ENCODE peak calls at places on chromosome 11, in ten cellular contexts. D is left ventricle myocardium inferior, Y is fibroblast of mammary gland, Q is stomach, T is endothelial cell of umbilical vein, C is chondrocyte, N is AG04450, J is B cell, W is LNCaP clone FGC, Z is PC-9. O is an unnamed sample.
A peak's percentile ranks its signal among the peaks of the same experiment; 100 is the strongest.

GRCh38 chr11:64862914-64863313 is 15.5 kb downstream of the EHD1 start:
- DNase-seq in D (peak; percentile 77), Y (no peak), Q (no peak), T (no peak), C (no peak), N (no peak), J (no peak), W (no peak), Z (no peak), O (no peak)

GRCh38 chr11:130062030-130062429 is 7.7 kb upstream of the APLP2 start:
- DNase-seq in D (no peak), Y (no peak), Q (no peak), T (no peak), C (no peak), N (no peak), J (no peak), W (no peak), Z (peak; percentile 76), O (no peak)

GRCh38 chr11:25891960-25892359 is 440.0 kb upstream of the ANO3 start:
- DNase-seq in D (no peak), Y (no peak), Q (no peak), T (no peak), C (no peak), N (no peak), J (no peak), W (no peak), Z (no peak), O (no peak)

GRCh38 chr11:33804471-33804870 is 30.2 kb upstream of the FBXO3 start:
- DNase-seq in D (no peak), Y (no peak), Q (no peak), T (no peak), C (no peak), N (no peak), J (no peak), W (peak; percentile 74), Z (no peak), O (no peak)

GRCh38 chr11:39374963-39375698 is 2084.3 kb downstream of the LRRC4C start:
- DNase-seq in D (no peak), Y (peak; percentile 11), Q (no peak), T (peak; percentile 2), C (no peak), N (no peak), J (peak; percentile 14), W (peak; percentile 7), Z (no peak), O (no peak)

GRCh38 chr11:129023968-129024676 is 81.5 kb upstream of the TP53AIP1 start:
- DNase-seq in D (no peak), Y (no peak), Q (peak; percentile 82), T (peak; percentile 53), C (no peak), N (no peak), J (no peak), W (peak; percentile 83), Z (peak; percentile 94), O (no peak)

GRCh38 chr11:43874738-43875137 is 5.9 kb upstream of the ALKBH3 start:
- DNase-seq in D (no peak), Y (no peak), Q (no peak), T (no peak), C (no peak), N (no peak), J (no peak), W (no peak), Z (no peak), O (no peak)

GRCh38 chr11:113507341-113507740 is 32.1 kb upstream of the DRD2 start:
- DNase-seq in D (no peak), Y (no peak), Q (no peak), T (no peak), C (no peak), N (no peak), J (no peak), W (no peak), Z (no peak), O (peak; percentile 13)

GRCh38 chr11:32960553-32961164 is 55.0 kb upstream of the DEPDC7 start:
- DNase-seq in D (no peak), Y (peak; percentile 68), Q (no peak), T (peak; percentile 60), C (no peak), N (peak; percentile 27), J (peak; percentile 47), W (peak; percentile 36), Z (peak; percentile 59), O (no peak)

GRCh38 chr11:65700377-65700776 is 11.7 kb upstream of the KAT5 start:
- DNase-seq in D (no peak), Y (no peak), Q (no peak), T (no peak), C (no peak), N (no peak), J (peak; percentile 37), W (no peak), Z (no peak), O (no peak)

GRCh38 chr11:67504950-67505561 is at the start of gene PITPNM1:
- DNase-seq in D (peak; percentile 86), Y (no peak), Q (peak; percentile 79), T (no peak), C (no peak), N (no peak), J (peak; percentile 86), W (no peak), Z (no peak), O (no peak)

GRCh38 chr11:67507242-67507890 is 596 bp downstream of the CDK2AP2 start:
- DNase-seq in D (peak; percentile 68), Y (peak; percentile 74), Q (peak; percentile 82), T (no peak), C (peak; percentile 86), N (peak; percentile 29), J (no peak), W (peak; percentile 83), Z (no peak), O (no peak)

GRCh38 chr11:67507891-67508485 is at the start of gene CDK2AP2:
- DNase-seq in D (peak; percentile 100), Y (peak; percentile 99), Q (peak; percentile 100), T (peak; percentile 99), C (peak; percentile 100), N (peak; percentile 100), J (peak; percentile 98), W (peak; percentile 99), Z (peak; percentile 99), O (peak; percentile 99)

GRCh38 chr11:67505605-67506396 is 638 bp upstream of the PITPNM1 start:
- DNase-seq in D (peak; percentile 87), Y (peak; percentile 90), Q (peak; percentile 94), T (peak; percentile 84), C (no peak), N (peak; percentile 48), J (peak; percentile 95), W (peak; percentile 89), Z (peak; percentile 99), O (peak; percentile 95)

GRCh38 chr11:67506426-67507032 is 1.4 kb upstream of the PITPNM1 start:
- DNase-seq in D (no peak), Y (no peak), Q (peak; percentile 43), T (no peak), C (no peak), N (no peak), J (no peak), W (no peak), Z (no peak), O (no peak)
- TF ChIP-seq CTCF in D (peak; percentile 33), Y (no peak), Q (no peak), T (no peak), C (peak; percentile 57), N (no peak), J (peak; percentile 45), W (no peak), Z (peak; percentile 63), O (no peak)

GRCh38 chr11:381501-382072 is 12.3 kb downstream of the B4GALNT4 start:
- DNase-seq in D (no peak), Y (no peak), Q (no peak), T (no peak), C (no peak), N (no peak), J (no peak), W (no peak), Z (no peak), O (no peak)

GRCh38 chr11:380491-380890 is 11.2 kb downstream of the B4GALNT4 start:
- DNase-seq in D (no peak), Y (no peak), Q (no peak), T (no peak), C (no peak), N (no peak), J (no peak), W (no peak), Z (no peak), O (no peak)

GRCh38 chr11:380996-381395 is 11.7 kb downstream of the B4GALNT4 start:
- DNase-seq in D (no peak), Y (no peak), Q (no peak), T (no peak), C (no peak), N (no peak), J (no peak), W (no peak), Z (no peak), O (no peak)

GRCh38 chr11:383431-383830 is 10.6 kb upstream of the PKP3 start:
- DNase-seq in D (no peak), Y (no peak), Q (no peak), T (no peak), C (no peak), N (no peak), J (no peak), W (no peak), Z (no peak), O (no peak)

GRCh38 chr11:382081-382643 is 11.8 kb upstream of the PKP3 start:
- DNase-seq in D (no peak), Y (no peak), Q (no peak), T (no peak), C (no peak), N (no peak), J (no peak), W (no peak), Z (no peak), O (no peak)
- TF ChIP-seq CTCF in D (no peak), Y (no peak), Q (no peak), T (no peak), C (no peak), N (no peak), J (no peak), W (no peak), Z (no peak), O (no peak)

GRCh38 chr11:117428856-117429229 is 101.2 kb downstream of the CEP164 start:
- DNase-seq in D (no peak), Y (no peak), Q (no peak), T (no peak), C (no peak), N (no peak), J (no peak), W (no peak), Z (no peak), O (no peak)
- TF ChIP-seq CTCF in D (no peak), Y (no peak), Q (no peak), T (no peak), C (no peak), N (no peak), J (no peak), W (peak; percentile 6), Z (no peak), O (no peak)

DNA sequence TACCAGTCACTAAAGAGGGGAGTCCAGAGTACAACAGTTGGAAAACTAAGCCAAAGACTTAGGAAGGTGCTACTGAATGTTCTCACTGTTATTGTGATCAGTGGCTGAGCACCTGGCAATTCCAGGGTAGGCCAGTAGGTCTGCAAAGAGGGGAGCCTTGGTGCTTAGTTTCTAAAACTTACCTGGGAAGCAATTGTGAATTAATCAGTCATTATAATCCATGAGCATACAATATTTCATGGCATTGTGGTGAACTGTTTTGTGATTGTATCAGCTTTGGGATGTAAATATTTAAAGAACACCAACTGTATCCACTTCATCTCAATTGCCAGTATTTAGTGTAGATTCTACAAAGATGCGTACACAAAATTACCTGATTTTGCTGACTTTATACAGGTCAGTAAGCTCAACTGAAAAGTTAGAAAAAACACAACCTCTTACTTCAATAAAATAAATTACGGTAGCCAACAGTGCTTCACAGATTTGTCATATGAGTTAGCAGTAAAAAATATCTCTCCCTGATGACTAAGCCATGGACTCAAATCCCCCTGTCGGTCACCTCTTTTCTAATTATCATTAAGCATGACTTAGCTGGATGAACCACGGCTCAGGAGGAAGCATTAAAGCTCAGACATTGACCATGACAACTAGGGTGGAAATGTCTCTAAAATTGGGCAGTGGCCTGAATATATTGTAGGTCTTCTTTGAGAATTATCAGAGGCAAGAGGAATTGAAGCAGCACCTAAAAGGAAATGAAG is 30.8 kb upstream of the SORL1 start:
- DNase-seq in D (no peak), Y (no peak), Q (no peak), T (no peak), C (no peak), N (no peak), J (no peak), W (no peak), Z (no peak), O (no peak)
- TF ChIP-seq CTCF in D (no peak), Y (no peak), Q (no peak), T (no peak), C (no peak), N (no peak), J (no peak), W (no peak), Z (no peak), O (no peak)

O was measured in osteocyte.